ENCODE peak calls at places on chromosomes 3 and 15, in ten cellular contexts. O is GM12878, N is transverse colon, U is suprapubic skin, I is sigmoid colon, H is upper lobe of left lung, B is H1, C is stomach, F is SK-N-SH, J is HepG2. R is an unnamed sample.

GRCh38 chr3:122091602-122092006 is 36.4 kb downstream of the CD86 start:
- DNase-seq in J (no peak), C (no peak), O (peak), B (no peak), U (no peak), N (no peak), I (no peak), F (no peak), H (peak), R (no peak)

GRCh38 chr3:58654466-58654865 is 12.1 kb downstream of the FAM3D start:
- DNase-seq in N (peak), C (no peak), O (no peak), I (peak), F (no peak), B (no peak), J (no peak), H (no peak), U (peak), R (no peak)

GRCh38 chr3:114057011-114057347 is 442 bp downstream of the QTRT2 start:
- DNase-seq in C (no peak), B (no peak), H (no peak), O (no peak), N (no peak), U (no peak), F (peak), I (no peak), J (no peak), R (no peak)

GRCh38 chr3:102078864-102079808 is 229.8 kb downstream of the NFKBIZ start:
- DNase-seq in N (peak), J (no peak), C (peak), B (no peak), U (no peak), F (no peak), H (peak), I (no peak), O (no peak), R (no peak)

GRCh38 chr3:58963928-58964497 is 85.8 kb downstream of the CFAP20DC start:
- DNase-seq in F (no peak), I (no peak), U (no peak), C (no peak), N (no peak), H (no peak), B (no peak), J (no peak), O (no peak), R (no peak)

GRCh38 chr15:63040954-63041353 is 1.6 kb upstream of the TPM1 start:
- DNase-seq in H (no peak), O (no peak), F (peak), B (no peak), U (no peak), J (no peak), C (no peak), N (no peak), I (no peak), R (no peak)

GRCh38 chr15:90425726-90426346 is 37.8 kb downstream of the IQGAP1 start:
- DNase-seq in U (no peak), C (no peak), B (no peak), N (no peak), F (no peak), O (no peak), J (no peak), H (no peak), I (no peak), R (no peak)

GRCh38 chr3:25169146-25169545 is 258.9 kb upstream of the RARB start:
- DNase-seq in F (no peak), I (no peak), B (no peak), H (no peak), C (no peak), U (no peak), N (no peak), O (no peak), J (no peak), R (no peak)

GRCh38 chr3:111852540-111852939 is 6.5 kb upstream of the PHLDB2 start:
- DNase-seq in I (no peak), F (peak), H (no peak), O (no peak), J (no peak), B (no peak), N (no peak), U (no peak), C (no peak), R (no peak)

GRCh38 chr3:97705739-97706138 is 58.8 kb upstream of the ARL6 start:
- DNase-seq in B (no peak), U (no peak), N (no peak), I (no peak), H (no peak), F (no peak), J (no peak), C (no peak), O (no peak), R (no peak)

GRCh38 chr3:122523317-122523716 is 8.6 kb upstream of the KPNA1 start:
- DNase-seq in U (no peak), F (no peak), H (no peak), C (no peak), N (no peak), J (no peak), O (no peak), I (no peak), B (no peak), R (no peak)

GRCh38 chr3:105458518-105459215 is 92.0 kb downstream of the ALCAM start:
- DNase-seq in H (no peak), I (no peak), J (no peak), U (no peak), F (no peak), B (no peak), O (no peak), C (no peak), N (no peak), R (no peak)

GRCh38 chr3:179107617-179108016 is 36.0 kb upstream of the ZMAT3 start:
- DNase-seq in B (no peak), I (no peak), J (no peak), N (no peak), O (no peak), C (no peak), U (no peak), H (no peak), F (no peak), R (no peak)

GRCh38 chr15:101013769-101014223 is 94.6 kb downstream of the LRRK1 start:
- DNase-seq in U (peak), I (peak), C (no peak), F (no peak), B (no peak), J (no peak), H (no peak), N (peak), O (no peak), R (peak)

GRCh38 chr3:46057716-46058115 is 30.4 kb upstream of the XCR1 start:
- DNase-seq in F (no peak), N (no peak), C (no peak), O (no peak), H (no peak), I (no peak), U (no peak), J (no peak), B (no peak), R (no peak)

GRCh38 chr3:111895079-111895478 is 36.0 kb downstream of the PHLDB2 start:
- DNase-seq in F (peak), J (peak), N (no peak), H (no peak), U (no peak), O (no peak), I (no peak), C (no peak), B (no peak), R (no peak)

DNA sequence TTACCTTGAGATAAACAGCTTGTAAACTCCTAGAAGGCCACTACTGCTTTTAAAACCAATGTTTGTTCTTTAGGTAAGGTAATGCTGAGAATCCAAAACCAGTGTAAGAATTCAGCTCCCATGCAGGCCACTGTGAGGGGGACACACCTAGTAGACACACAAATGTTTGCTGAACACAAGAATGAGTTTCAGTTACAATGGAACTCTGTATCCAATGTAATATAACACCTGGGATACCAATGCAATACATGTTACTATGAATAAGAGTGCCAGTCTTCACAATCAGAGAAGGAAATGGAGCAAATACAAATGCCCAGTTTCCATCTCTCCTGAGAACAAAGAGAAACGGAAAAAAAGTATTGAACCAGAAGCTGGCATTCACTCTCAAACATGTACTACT is 65.9 kb downstream of the IGF2BP2 start:
- DNase-seq in J (peak), N (no peak), H (no peak), I (no peak), C (no peak), O (no peak), U (no peak), B (no peak), F (no peak), R (no peak)
- TF ChIP-seq POLR2AphosphoS5 in J (no peak), N (peak), H (no peak), I (no peak), C (no peak), O (no peak), U (no peak), B (no peak), F (no peak), R (no peak)

DNA sequence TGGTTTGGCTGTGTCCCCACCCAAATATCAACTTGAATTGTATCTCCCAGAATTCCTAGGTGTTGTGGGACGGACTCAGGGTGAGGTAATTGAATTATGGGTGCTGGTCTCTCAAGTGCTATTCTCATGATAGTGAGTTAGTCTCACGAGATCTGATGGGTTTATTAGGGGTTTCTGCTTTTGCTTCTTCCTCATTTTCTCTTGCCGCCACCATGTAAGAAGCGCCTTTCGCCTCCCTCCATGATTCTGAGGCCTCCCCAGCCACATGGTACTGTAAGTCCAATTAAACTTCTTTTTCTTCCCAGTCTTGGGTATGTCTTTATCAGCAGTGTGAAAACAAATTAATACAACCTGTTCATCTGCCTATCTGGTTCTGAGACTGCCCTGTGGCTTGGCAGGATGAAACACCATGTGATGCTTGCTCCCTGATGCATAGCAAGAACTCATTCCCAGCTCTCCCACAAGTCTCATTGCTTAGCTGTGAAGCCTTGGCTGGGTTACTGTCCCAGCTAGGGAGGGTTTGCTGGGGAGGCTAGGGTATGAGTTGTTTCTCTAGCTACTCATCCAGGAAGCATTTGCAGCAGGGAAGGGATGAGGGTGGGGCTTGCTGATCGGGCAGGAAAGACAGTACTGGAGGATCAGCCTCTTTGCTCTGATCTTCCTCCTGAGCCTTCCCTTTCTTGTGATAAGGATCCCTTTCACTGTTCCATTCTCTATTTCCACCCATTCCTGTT is 3.7 kb upstream of the SQOR start:
- DNase-seq in N (peak), U (no peak), B (no peak), O (no peak), H (no peak), J (no peak), F (no peak), C (no peak), I (no peak), R (no peak)
- H3K4me3 ChIP-seq in N (no peak), U (peak), B (no peak), O (no peak), H (no peak), J (no peak), F (peak), C (no peak), I (no peak), R (no peak)

GRCh38 chr3:197713477-197713822 is 23.3 kb downstream of the RUBCN start:
- DNase-seq in H (no peak), C (no peak), O (no peak), J (no peak), U (no peak), B (no peak), N (no peak), I (no peak), F (no peak), R (no peak)

GRCh38 chr3:197711973-197712707 is 24.6 kb downstream of the RUBCN start:
- DNase-seq in C (peak), U (peak), I (peak), F (peak), N (peak), H (peak), J (peak), O (peak), B (peak), R (peak)

GRCh38 chr3:197714251-197714650 is 22.5 kb downstream of the RUBCN start:
- DNase-seq in B (no peak), U (no peak), H (no peak), C (no peak), F (no peak), N (no peak), O (no peak), I (no peak), J (no peak), R (no peak)

GRCh38 chr3:197706658-197707057 is 30.0 kb downstream of the RUBCN start:
- DNase-seq in J (no peak), I (no peak), N (no peak), H (no peak), B (no peak), C (no peak), O (no peak), U (no peak), F (no peak), R (no peak)

DNA sequence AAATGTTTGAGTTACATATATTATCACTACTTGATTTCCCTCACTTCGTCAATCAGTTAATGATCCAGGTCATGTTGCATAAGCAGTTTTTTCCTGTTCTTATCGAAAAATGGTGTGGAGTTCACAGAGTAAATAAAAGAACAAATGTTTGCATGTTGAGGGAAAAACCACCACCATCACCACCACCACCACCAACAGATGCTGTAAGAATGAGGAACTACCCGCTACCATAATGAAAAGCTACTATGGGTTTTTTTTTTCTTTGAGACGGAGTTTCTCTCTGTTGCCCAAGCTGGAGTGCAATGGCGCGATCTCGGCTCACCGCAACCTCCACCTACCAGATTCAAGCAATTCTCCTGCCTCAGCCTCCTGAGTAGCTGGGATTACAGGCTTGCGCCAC is 27.6 kb downstream of the RUBCN start:
- DNase-seq in U (no peak), J (no peak), F (no peak), C (no peak), O (peak), N (peak), B (no peak), H (no peak), I (no peak), R (no peak)
- TF ChIP-seq EP300 in U (no peak), J (no peak), F (no peak), C (no peak), O (peak), N (no peak), B (no peak), H (no peak), I (no peak), R (no peak)

GRCh38 chr3:164577667-164578066 is 500.6 kb downstream of the SI start:
- DNase-seq in I (no peak), J (no peak), U (no peak), H (no peak), O (no peak), B (no peak), F (no peak), N (no peak), C (no peak), R (no peak)
- TF ChIP-seq POLR2AphosphoS5 in I (no peak), J (no peak), U (no peak), H (no peak), O (no peak), B (no peak), F (no peak), N (no peak), C (no peak), R (no peak)

GRCh38 chr15:57752426-57752825 is 45.9 kb downstream of the POLR2M start:
- DNase-seq in C (no peak), H (peak), J (no peak), I (no peak), N (no peak), U (no peak), B (no peak), F (no peak), O (no peak), R (no peak)
- H3K4me3 ChIP-seq in C (no peak), H (no peak), J (no peak), I (peak), N (no peak), U (no peak), B (no peak), F (no peak), O (no peak), R (peak)

GRCh38 chr3:39318311-39318710 is 11.2 kb upstream of the CCR8 start:
- DNase-seq in I (no peak), C (no peak), O (no peak), B (no peak), F (no peak), N (peak), J (no peak), H (no peak), U (no peak), R (no peak)

GRCh38 chr3:39313289-39313688 is 16.2 kb upstream of the CCR8 start:
- DNase-seq in N (no peak), J (no peak), O (no peak), C (no peak), F (no peak), U (no peak), H (no peak), I (no peak), B (no peak), R (no peak)

GRCh38 chr3:39315420-39315819 is 14.1 kb upstream of the CCR8 start:
- DNase-seq in F (no peak), H (no peak), N (no peak), B (no peak), U (no peak), O (no peak), I (no peak), J (no peak), C (no peak), R (no peak)

GRCh38 chr3:39319249-39319648 is 10.3 kb upstream of the CCR8 start:
- DNase-seq in N (no peak), C (no peak), H (no peak), J (no peak), F (no peak), O (no peak), I (no peak), B (no peak), U (no peak), R (no peak)

DNA sequence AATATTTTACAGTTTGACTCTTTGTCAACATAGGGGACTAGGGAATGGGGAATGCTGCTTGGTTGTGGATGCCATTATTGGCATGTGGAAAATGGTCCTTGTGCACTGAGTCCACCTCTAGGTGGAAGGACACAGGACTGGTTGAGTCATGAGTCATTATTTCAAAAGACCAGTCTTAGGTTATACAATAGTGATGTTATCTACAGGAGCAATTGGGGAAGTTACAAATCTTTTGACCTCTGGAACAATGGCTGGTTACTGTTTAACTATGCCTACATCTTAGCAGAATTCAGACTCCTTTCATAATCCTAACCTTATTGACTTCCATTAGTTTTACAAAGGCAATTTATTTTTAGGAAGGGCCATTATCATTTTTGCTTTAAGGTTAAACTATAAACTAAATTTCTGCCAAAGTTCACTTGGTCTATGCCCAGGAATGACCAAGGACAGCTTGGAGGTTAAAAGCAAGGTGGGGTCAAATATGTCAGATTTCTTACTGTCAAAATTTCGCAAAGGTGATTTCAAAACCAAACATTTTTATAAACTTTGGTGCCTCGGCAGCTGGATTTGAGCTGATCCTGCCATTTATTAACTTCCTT is 11.8 kb upstream of the CCR8 start:
- DNase-seq in O (no peak), J (peak), H (no peak), N (no peak), C (no peak), B (no peak), I (no peak), F (no peak), U (no peak), R (no peak)
- TF ChIP-seq EP300 in O (no peak), J (peak), H (no peak), N (no peak), C (no peak), B (no peak), I (no peak), F (no peak), U (no peak), R (no peak)

GRCh38 chr15:80152896-80153876 is at the start of gene FAH:
- DNase-seq in U (peak), I (no peak), N (peak), O (no peak), F (peak), J (peak), B (no peak), C (no peak), H (peak), R (no peak)
- TF ChIP-seq POLR2AphosphoS5 in U (no peak), I (no peak), N (peak), O (peak), F (peak), J (peak), B (peak), C (no peak), H (no peak), R (no peak)

DNA sequence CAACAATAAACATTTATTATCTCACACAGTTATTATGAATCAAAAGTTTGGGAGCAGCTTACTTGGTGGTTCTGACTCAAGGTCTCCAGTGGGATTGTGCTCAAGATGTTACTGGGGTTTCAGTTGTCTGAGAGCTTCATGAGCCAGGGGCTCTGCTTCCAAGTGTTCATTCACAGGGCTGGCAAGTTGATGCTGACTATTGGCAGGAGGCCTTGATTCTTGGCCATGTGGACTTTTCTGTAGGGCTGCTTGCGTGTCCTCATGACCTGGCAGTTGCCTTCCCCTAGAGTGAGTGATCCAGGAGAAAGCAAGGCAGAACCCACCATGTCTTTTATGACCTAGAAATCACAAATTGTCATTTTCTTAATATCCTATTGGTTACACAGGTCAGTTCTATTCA is 87.2 kb upstream of the TNFAIP8L3 start:
- DNase-seq in N (no peak), F (no peak), O (no peak), I (no peak), C (no peak), J (no peak), U (no peak), B (no peak), H (no peak), R (no peak)
- H3K4me3 ChIP-seq in N (no peak), F (no peak), O (no peak), I (no peak), C (no peak), J (no peak), U (no peak), B (no peak), H (no peak), R (no peak)

R was measured in esophagus muscularis mucosa.